ENCODE peak calls at places on chromosomes 11 and 22, in seven cellular contexts. A is posterior vena cava; T is HuH-7.5; J is iPS DF 6.9; H is stimulated activated CD4-positive, alpha-beta T cell treated with anti-CD3 and anti-CD28 coated beads, Interleukin-1b, Interleukin-23, amount 100 ng/mL, for 1 hour; X is cardiac muscle cell; K is bronchial epithelial cell. S is an unnamed sample.

GRCh38 chr11:104106136-104106754 is 57.7 kb downstream of the PDGFD start:
- DNase-seq in A (no peak), T (no peak), J (no peak), H (no peak), X (peak), K (no peak), S (no peak)

GRCh38 chr11:108871152-108871551 is 206.3 kb downstream of the DDX10 start:
- DNase-seq in A (peak), T (no peak), J (peak), H (no peak), X (peak), K (peak), S (no peak)

GRCh38 chr11:105229758-105230157 is 90.2 kb upstream of the CARD18 start:
- DNase-seq in A (no peak), T (no peak), J (no peak), H (no peak), X (no peak), K (no peak), S (no peak)

GRCh38 chr11:105968021-105968697 is 53.9 kb downstream of the MSANTD4 start:
- DNase-seq in A (no peak), T (no peak), J (no peak), H (no peak), X (peak), K (peak), S (no peak)

GRCh38 chr22:36965716-36966115 is 52.3 kb downstream of the CSF2RB start:
- DNase-seq in A (peak), T (no peak), J (no peak), H (no peak), X (no peak), K (no peak), S (no peak)

GRCh38 chr11:128465946-128466688 is 121.2 kb downstream of the ETS1 start:
- DNase-seq in A (no peak), T (no peak), J (no peak), H (no peak), X (no peak), K (no peak), S (no peak)

GRCh38 chr11:102446606-102447005 is 6.0 kb downstream of the TMEM123 start:
- DNase-seq in A (no peak), T (no peak), J (no peak), H (no peak), X (peak), K (peak), S (no peak)

GRCh38 chr11:128504489-128504888 is 82.9 kb downstream of the ETS1 start:
- DNase-seq in A (no peak), T (no peak), J (no peak), H (no peak), X (no peak), K (no peak), S (no peak)

GRCh38 chr11:121581607-121582006 is 128.8 kb upstream of the SORL1-AS1 start:
- DNase-seq in A (no peak), T (no peak), J (no peak), H (no peak), X (no peak), K (no peak), S (no peak)

GRCh38 chr22:35645646-35646045 is 2.6 kb upstream of the APOL6 start:
- DNase-seq in A (no peak), T (no peak), J (no peak), H (no peak), X (no peak), K (no peak), S (no peak)

GRCh38 chr11:36431429-36432092 is 78.5 kb downstream of the TRAF6 start:
- DNase-seq in A (peak), T (no peak), J (no peak), H (no peak), X (peak), K (peak), S (no peak)

GRCh38 chr11:86473991-86474833 is 99.5 kb downstream of the CCDC81 start:
- DNase-seq in A (peak), T (no peak), J (no peak), H (no peak), X (no peak), K (peak), S (no peak)

S was measured in NCI-H510A.